ENCODE peak calls at places on chromosomes 2 and 18, in eight cellular contexts. H is breast epithelium, O is transverse colon, S is spleen, Y is sigmoid colon, N is GM23338, C is K562, M is upper lobe of left lung. A is an unnamed sample.

GRCh38 chr2:199100326-199101110 is 357.2 kb downstream of the SATB2 start:
- DNase-seq in O (no peak), S (no peak), Y (no peak), H (no peak), M (no peak), N (peak; percentile 14), C (no peak), A (no peak)

GRCh38 chr2:175107146-175107545 is 60.9 kb downstream of the ATF2 start:
- DNase-seq in C (no peak), H (no peak), Y (no peak), M (no peak), N (no peak), S (no peak), O (no peak), A (no peak)

GRCh38 chr2:9573840-9574239 is 18.2 kb upstream of the ADAM17 start:
- DNase-seq in Y (no peak), C (no peak), S (no peak), H (no peak), M (no peak), O (no peak), N (peak; percentile 27), A (no peak)

GRCh38 chr2:186540971-186541370 is 48.9 kb upstream of the ITGAV start:
- DNase-seq in C (no peak), H (no peak), S (no peak), Y (no peak), M (no peak), O (no peak), N (no peak), A (no peak)

GRCh38 chr18:12336251-12336650 is 28.2 kb downstream of the TUBB6 start:
- DNase-seq in M (no peak), Y (peak; percentile 27), C (no peak), N (peak; percentile 95), S (no peak), H (no peak), O (no peak), A (no peak)

GRCh38 chr2:105261061-105261460 is 19.5 kb downstream of the GPR45 start:
- DNase-seq in O (no peak), S (no peak), M (no peak), N (no peak), H (no peak), C (peak; percentile 22), Y (peak; percentile 40), A (no peak)

GRCh38 chr2:175889557-175890355 is 112.3 kb downstream of the LNPK start:
- DNase-seq in C (no peak), N (no peak), O (no peak), S (no peak), Y (no peak), M (no peak), H (no peak), A (no peak)

GRCh38 chr2:170707821-170708795 is 7.0 kb upstream of the SP5 start:
- DNase-seq in M (no peak), S (no peak), H (no peak), N (peak; percentile 27), C (peak; percentile 52), O (no peak), Y (no peak), A (no peak)

GRCh38 chr18:76495435-76496199 is 575 bp upstream of the ZNF516 start:
- DNase-seq in N (peak; percentile 65), O (peak; percentile 57), Y (peak; percentile 77), M (peak; percentile 62), H (no peak), S (peak; percentile 86), C (no peak), A (no peak)

GRCh38 chr2:37764108-37764507 is 92.7 kb upstream of the CDC42EP3 start:
- DNase-seq in Y (no peak), M (no peak), S (no peak), C (no peak), O (no peak), H (no peak), N (no peak), A (no peak)

GRCh38 chr2:210961249-210961648 is 404.9 kb downstream of the CPS1 start:
- DNase-seq in O (no peak), H (no peak), C (no peak), Y (no peak), M (no peak), N (no peak), S (no peak), A (no peak)

GRCh38 chr2:128736689-128737545 is 418.2 kb upstream of the HS6ST1 start:
- DNase-seq in C (peak; percentile 81), O (peak; percentile 69), S (peak; percentile 92), Y (peak; percentile 86), N (peak; percentile 95), M (peak; percentile 69), H (peak; percentile 47), A (peak; percentile 12)

GRCh38 chr2:230824406-230824978 is 40.2 kb upstream of the ITM2C start:
- DNase-seq in O (peak; percentile 45), M (peak; percentile 35), S (no peak), C (peak; percentile 58), N (peak; percentile 97), H (peak; percentile 35), Y (no peak), A (peak; percentile 60)

GRCh38 chr2:69585855-69586560 is 57.5 kb downstream of the AAK1 start:
- DNase-seq in C (no peak), H (no peak), N (no peak), Y (no peak), M (no peak), O (no peak), S (no peak), A (no peak)

GRCh38 chr2:191961556-191961955 is 114.7 kb upstream of the CAVIN2 start:
- DNase-seq in M (no peak), O (no peak), H (no peak), S (no peak), Y (no peak), C (peak; percentile 16), N (no peak), A (no peak)

GRCh38 chr2:45203400-45203799 is 194.1 kb upstream of the SIX2 start:
- DNase-seq in Y (no peak), S (no peak), N (no peak), O (no peak), M (no peak), H (no peak), C (no peak), A (no peak)

GRCh38 chr2:174969091-174969734 is 36.0 kb downstream of the CHN1 start:
- DNase-seq in S (no peak), Y (no peak), C (no peak), N (no peak), M (no peak), O (no peak), H (no peak), A (no peak)

GRCh38 chr18:61546598-61546997 is 213.4 kb downstream of the CDH20 start:
- DNase-seq in H (no peak), M (no peak), C (no peak), S (no peak), N (no peak), Y (no peak), O (no peak), A (no peak)

GRCh38 chr2:148876589-148877402 is 1.8 kb downstream of the KIF5C start:
- DNase-seq in O (peak; percentile 21), S (peak; percentile 82), M (no peak), Y (no peak), C (no peak), N (peak; percentile 95), H (no peak), A (no peak)
- H3K4me3 ChIP-seq in O (no peak overlapping the region), S (peak overlapping the region; percentile 92), M (peak overlapping the region; percentile 48), Y (no peak overlapping the region), C (no peak overlapping the region), N (peak overlapping the region; percentile 92), H (peak overlapping the region; percentile 58), A (peak overlapping the region; percentile 40)

DNA sequence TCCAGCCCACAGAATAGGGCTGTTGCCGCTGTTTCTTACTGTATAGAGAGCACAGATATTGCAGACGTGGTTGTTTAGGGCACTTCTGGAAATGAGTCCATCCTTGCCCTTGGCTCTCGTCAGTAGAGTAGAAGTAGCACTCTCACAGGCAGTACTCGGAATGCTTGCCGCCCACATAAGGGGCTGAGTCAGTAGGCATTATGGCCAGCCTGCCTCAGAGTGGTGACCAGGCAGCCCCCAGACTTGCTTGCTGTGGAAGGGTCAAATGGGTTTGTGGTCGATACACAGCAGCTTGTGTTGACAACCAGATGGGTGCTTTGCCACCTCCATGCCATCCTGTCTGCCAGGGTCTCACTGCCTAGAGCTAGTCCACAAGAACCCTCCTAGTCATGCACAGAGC is 38.7 kb downstream of the PLEKHB2 start:
- DNase-seq in M (no peak), N (no peak), C (no peak), H (no peak), O (no peak), Y (no peak), S (no peak), A (no peak)
- H3K36me3 ChIP-seq in M (peaks cover 37% of the 10 kb centered on the region), N (peaks cover 8% of the 10 kb centered on the region), C (peaks cover 89% of the 10 kb centered on the region), H (peaks cover 4% of the 10 kb centered on the region), O (no peaks in the 10 kb centered on the region), Y (peaks cover 4% of the 10 kb centered on the region), S (peaks cover 53% of the 10 kb centered on the region), A (peaks cover 12% of the 10 kb centered on the region)

DNA sequence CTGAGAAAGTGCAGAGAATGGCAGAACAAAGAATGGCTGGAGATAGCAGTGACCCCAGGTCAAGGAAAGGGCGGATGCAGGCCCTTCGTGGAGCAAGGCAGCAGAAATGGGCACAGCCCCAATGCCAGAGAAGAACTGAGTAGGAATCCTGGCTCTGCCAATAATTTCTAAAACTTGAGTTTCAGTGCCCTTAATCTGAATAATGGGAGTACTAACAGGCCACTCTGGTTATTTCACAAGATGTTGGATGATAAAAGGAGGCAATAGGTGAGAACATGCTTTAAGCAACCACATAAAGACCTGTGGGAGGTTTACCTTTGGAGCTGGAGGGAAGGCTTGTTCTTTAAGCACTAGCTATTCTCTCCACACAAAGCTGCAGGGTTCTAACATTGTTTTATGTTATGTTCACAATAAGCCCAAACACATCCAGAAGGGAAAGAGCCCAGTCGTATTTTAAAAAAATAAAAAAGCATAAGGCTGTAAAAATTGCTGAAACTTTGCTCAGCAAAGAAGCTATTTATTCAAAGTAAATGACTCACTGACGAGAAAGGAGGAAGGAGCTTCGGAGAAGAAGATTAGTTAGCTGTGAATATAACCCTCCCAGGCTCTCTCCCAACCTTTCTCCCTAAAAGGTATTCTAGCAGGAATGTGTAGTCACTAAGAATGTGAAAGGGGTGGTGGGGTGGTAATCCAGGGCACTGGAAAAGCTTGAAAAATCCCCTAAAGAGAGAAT is 470.2 kb downstream of the TXNL1 start:
- DNase-seq in H (no peak), S (peak; percentile 78), M (no peak), C (no peak), N (peak; percentile 72), Y (no peak), O (no peak), A (no peak)
- TF ChIP-seq POLR2AphosphoS5 in H (no peak), S (peak; percentile 25), M (no peak), C (no peak), N (no peak), Y (no peak), O (no peak), A (no peak)

GRCh38 chr2:216287251-216287650 is 85.0 kb downstream of the MARCHF4 start:
- DNase-seq in Y (no peak), N (no peak), O (no peak), M (no peak), S (no peak), C (no peak), H (no peak), A (no peak)

GRCh38 chr2:216283038-216283900 is 89.0 kb downstream of the MARCHF4 start:
- DNase-seq in Y (no peak), N (peak; percentile 94), H (no peak), M (no peak), O (no peak), C (peak; percentile 56), S (no peak), A (peak; percentile 8)

GRCh38 chr2:216285641-216286156 is 86.6 kb downstream of the MARCHF4 start:
- DNase-seq in H (no peak), C (no peak), N (peak; percentile 59), Y (no peak), O (no peak), M (no peak), S (no peak), A (no peak)

GRCh38 chr2:216286616-216287231 is 85.6 kb downstream of the MARCHF4 start:
- DNase-seq in S (no peak), Y (no peak), M (no peak), C (no peak), O (no peak), H (no peak), N (no peak), A (no peak)

GRCh38 chr2:216284708-216285107 is 87.6 kb downstream of the MARCHF4 start:
- DNase-seq in N (peak; percentile 31), Y (no peak), O (no peak), M (no peak), H (no peak), C (no peak), S (no peak), A (no peak)
- H3K4me3 ChIP-seq in N (no peak overlapping the region), Y (no peak overlapping the region), O (no peak overlapping the region), M (no peak overlapping the region), H (no peak overlapping the region), C (no peak overlapping the region), S (no peak overlapping the region), A (no peak overlapping the region)